ENCODE peak calls at places on chromosomes 3 and 15, in eight cellular contexts. M is lung microvascular endothelial cell, V is nephron progenitor cell, E is mesenteric fat pad, C is neural crest cell, L is NCI-H1092, A is NCI-H1105, G is GM06990. R is an unnamed sample.

GRCh38 chr3:31106204-31106603 is 211.7 kb upstream of the GADL1 start:
- DNase-seq in M (no peak), V (no peak), E (no peak), C (no peak), L (no peak), A (no peak), G (no peak), R (peak; percentile 94)

GRCh38 chr3:71112576-71112975 is 471.0 kb downstream of the FOXP1 start:
- DNase-seq in M (peak; percentile 95), V (no peak), E (no peak), C (no peak), L (no peak), A (no peak), G (no peak), R (no peak)

GRCh38 chr3:8759038-8759755 is 10.2 kb downstream of the OXTR start:
- DNase-seq in M (no peak), V (no peak), E (no peak), C (no peak), L (no peak), A (no peak), G (no peak), R (peak; percentile 72)

GRCh38 chr3:125187599-125187910 is 25.0 kb downstream of the SLC12A8 start:
- DNase-seq in M (no peak), V (no peak), E (no peak), C (no peak), L (no peak), A (no peak), G (no peak), R (no peak)

GRCh38 chr3:80215191-80215590 is 447.4 kb upstream of the ROBO1 start:
- DNase-seq in M (no peak), V (no peak), E (no peak), C (no peak), L (no peak), A (no peak), G (no peak), R (no peak)

GRCh38 chr15:25933456-25934158 is 70.5 kb upstream of the ATP10A start:
- DNase-seq in M (no peak), V (peak; percentile 62), E (no peak), C (peak; percentile 43), L (peak; percentile 44), A (no peak), G (peak; percentile 21), R (peak; percentile 91)

GRCh38 chr15:43187544-43188155 is 2.4 kb downstream of the CCNDBP1 start:
- DNase-seq in M (peak; percentile 77), V (no peak), E (no peak), C (no peak), L (peak; percentile 9), A (no peak), G (no peak), R (no peak)

GRCh38 chr3:61650276-61650675 is 88.9 kb downstream of the PTPRG start:
- DNase-seq in M (peak; percentile 1), V (no peak), E (no peak), C (no peak), L (no peak), A (no peak), G (no peak), R (peak; percentile 72)

GRCh38 chr15:75835990-75836952 is 7.0 kb upstream of the UBE2Q2 start:
- DNase-seq in M (no peak), V (no peak), E (no peak), C (no peak), L (no peak), A (no peak), G (no peak), R (no peak)

GRCh38 chr15:44971036-44971435 is 14.5 kb downstream of the TERB2 start:
- DNase-seq in M (no peak), V (no peak), E (no peak), C (no peak), L (no peak), A (no peak), G (no peak), R (no peak)

GRCh38 chr3:107431048-107431297 is 53.7 kb downstream of the CCDC54 start:
- DNase-seq in M (no peak), V (no peak), E (no peak), C (no peak), L (no peak), A (no peak), G (peak; percentile 42), R (peak; percentile 83)

GRCh38 chr15:74434260-74434915 is 630 bp upstream of the SEMA7A start:
- DNase-seq in M (no peak), V (no peak), E (no peak), C (no peak), L (no peak), A (no peak), G (no peak), R (peak; percentile 85)

GRCh38 chr3:196471551-196471950 is 32.0 kb downstream of the RNF168 start:
- DNase-seq in M (no peak), V (no peak), E (no peak), C (no peak), L (no peak), A (no peak), G (no peak), R (no peak)

GRCh38 chr3:24968076-24968475 is 460.0 kb upstream of the RARB start:
- DNase-seq in M (no peak), V (no peak), E (no peak), C (no peak), L (no peak), A (no peak), G (no peak), R (no peak)

GRCh38 chr15:69497076-69497475 is 44.5 kb downstream of the RPLP1 start:
- DNase-seq in M (no peak), V (no peak), E (no peak), C (no peak), L (no peak), A (no peak), G (no peak), R (no peak)

GRCh38 chr3:193890036-193890897 is 245.7 kb upstream of the HES1 start:
- DNase-seq in M (no peak), V (no peak), E (no peak), C (no peak), L (no peak), A (no peak), G (no peak), R (no peak)

GRCh38 chr3:149016669-149017541 is 25.6 kb downstream of the GYG1 start:
- DNase-seq in M (no peak), V (no peak), E (no peak), C (no peak), L (no peak), A (no peak), G (no peak), R (peak; percentile 85)

GRCh38 chr15:60392986-60393811 is 4.6 kb downstream of the ANXA2 start:
- DNase-seq in M (peak; percentile 96), V (peak; percentile 30), E (no peak), C (no peak), L (peak; percentile 25), A (no peak), G (no peak), R (peak; percentile 92)

GRCh38 chr3:188978772-188979171 is 193.0 kb upstream of the TPRG1 start:
- DNase-seq in M (no peak), V (no peak), E (no peak), C (no peak), L (peak; percentile 55), A (peak; percentile 57), G (no peak), R (no peak)

GRCh38 chr3:62084558-62084957 is 288.8 kb downstream of the FEZF2 start:
- DNase-seq in M (no peak), V (no peak), E (no peak), C (no peak), L (no peak), A (no peak), G (no peak), R (no peak)

GRCh38 chr3:146218880-146219866 is 31.7 kb downstream of the PLSCR4 start:
- DNase-seq in M (peak; percentile 66), V (peak; percentile 39), E (no peak), C (peak; percentile 23), L (no peak), A (peak; percentile 22), G (no peak), R (peak; percentile 43)

GRCh38 chr3:25973111-25973510 is 183.2 kb downstream of the OXSM start:
- DNase-seq in M (no peak), V (no peak), E (no peak), C (no peak), L (no peak), A (no peak), G (no peak), R (no peak)

GRCh38 chr3:189146842-189147241 is 24.9 kb upstream of the TPRG1 start:
- DNase-seq in M (no peak), V (peak; percentile 6), E (no peak), C (no peak), L (no peak), A (no peak), G (no peak), R (no peak)

GRCh38 chr3:133833267-133833666 is 27.7 kb downstream of the SRPRB start:
- DNase-seq in M (no peak), V (no peak), E (no peak), C (no peak), L (no peak), A (no peak), G (no peak), R (no peak)

GRCh38 chr3:175208316-175208715 is 349.2 kb downstream of the NAALADL2 start:
- DNase-seq in M (no peak), V (no peak), E (no peak), C (no peak), L (no peak), A (no peak), G (no peak), R (no peak)

GRCh38 chr3:151226088-151226563 is 23.1 kb upstream of the GPR171 start:
- DNase-seq in M (no peak), V (no peak), E (no peak), C (no peak), L (no peak), A (peak; percentile 15), G (no peak), R (peak; percentile 58)

GRCh38 chr3:64666171-64666581 is 21.6 kb downstream of the ADAMTS9 start:
- DNase-seq in M (peak; percentile 80), V (no peak), E (no peak), C (no peak), L (no peak), A (no peak), G (no peak), R (no peak)

GRCh38 chr15:50953302-50953701 is 44.8 kb downstream of the AP4E1 start:
- DNase-seq in M (no peak), V (no peak), E (no peak), C (no peak), L (no peak), A (no peak), G (no peak), R (no peak)